ENCODE peak calls at places on chromosomes 13 and 19, in ten cellular contexts. T is cardiac muscle cell, L is fibroblast of the aortic adventitia, S is activated gamma-delta T cell treated with Interleukin-2 at 50 U/mL for 16 hours, I is NCI-H1694, E is GF-D8, K is uterus, G is epithelial cell of prostate, Q is LHCN-M2, U is A172. C is an unnamed sample.

GRCh38 chr13:99792079-99792921 is 179.3 kb downstream of the ZIC5 start:
- DNase-seq in L (no peak), I (no peak), E (no peak), S (no peak), U (no peak), G (no peak), T (no peak), Q (no peak), K (no peak), C (no peak)

GRCh38 chr13:21427741-21428140 is 31.4 kb downstream of the ZDHHC20 start:
- DNase-seq in T (no peak), L (no peak), K (no peak), Q (no peak), U (no peak), E (no peak), S (no peak), G (no peak), I (no peak), C (no peak)

GRCh38 chr19:46546194-46546896 is 50.7 kb upstream of the PNMA8B start:
- DNase-seq in L (peak), T (no peak), G (no peak), E (no peak), S (no peak), Q (no peak), I (no peak), K (no peak), U (peak), C (no peak)

GRCh38 chr13:68359105-68359504 is 1129.0 kb upstream of the PCDH9 start:
- DNase-seq in E (no peak), K (no peak), L (no peak), Q (no peak), S (no peak), G (no peak), U (no peak), I (no peak), T (no peak), C (no peak)

GRCh38 chr13:20101467-20102316 is 59.2 kb downstream of the GJA3 start:
- DNase-seq in Q (no peak), S (no peak), L (no peak), G (no peak), T (no peak), U (no peak), K (no peak), E (no peak), I (no peak), C (no peak)

GRCh38 chr13:89401209-89401810 is 1730.1 kb downstream of the SLITRK5 start:
- DNase-seq in G (peak), K (no peak), I (no peak), T (peak), L (peak), E (peak), Q (peak), U (peak), S (no peak), C (no peak)

GRCh38 chr13:98834254-98834960 is 81.9 kb upstream of the SLC15A1 start:
- DNase-seq in Q (no peak), G (peak), K (no peak), S (no peak), E (no peak), I (no peak), U (no peak), L (no peak), T (no peak), C (no peak)

GRCh38 chr19:31500921-31501320 is 151.7 kb upstream of the TSHZ3 start:
- DNase-seq in E (no peak), S (no peak), T (no peak), K (no peak), Q (peak), L (no peak), G (no peak), U (no peak), I (no peak), C (peak)

GRCh38 chr13:98397861-98398260 is 179.0 kb downstream of the STK24 start:
- DNase-seq in E (no peak), S (no peak), G (no peak), L (no peak), I (no peak), Q (no peak), T (no peak), K (no peak), U (no peak), C (no peak)

GRCh38 chr19:50493171-50493570 is 16.5 kb upstream of the GARIN5A start:
- DNase-seq in T (no peak), E (no peak), Q (no peak), G (no peak), U (no peak), S (no peak), L (no peak), I (no peak), K (no peak), C (no peak)

GRCh38 chr13:113656015-113656588 is 1.9 kb downstream of the ATP4B start:
- DNase-seq in G (no peak), Q (no peak), U (no peak), E (no peak), L (no peak), S (no peak), T (no peak), K (peak), I (no peak), C (peak)

GRCh38 chr13:113835461-113836274 is 28.2 kb downstream of the GAS6 start:
- DNase-seq in L (peak), T (peak), Q (peak), S (no peak), U (peak), I (peak), G (no peak), E (no peak), K (peak), C (no peak)

GRCh38 chr19:42279148-42279901 is 10.3 kb downstream of the CIC start:
- DNase-seq in E (no peak), S (no peak), T (no peak), K (no peak), I (no peak), G (no peak), Q (no peak), L (no peak), U (no peak), C (no peak)

GRCh38 chr19:2561895-2562294 is 86.0 kb downstream of the GADD45B start:
- DNase-seq in K (no peak), E (no peak), T (no peak), G (no peak), S (peak), U (no peak), L (no peak), Q (no peak), I (no peak), C (no peak)

GRCh38 chr19:16626796-16627193 is 1.2 kb downstream of the MED26 start:
- DNase-seq in T (no peak), L (no peak), U (no peak), S (no peak), E (no peak), G (no peak), Q (no peak), K (no peak), I (no peak), C (no peak)

GRCh38 chr13:62085337-62085736 is 669.7 kb upstream of the PCDH20 start:
- DNase-seq in L (no peak), K (no peak), I (no peak), Q (no peak), U (no peak), S (no peak), E (no peak), T (no peak), G (no peak), C (no peak)

GRCh38 chr19:572891-573825 is 762 bp downstream of the BSG start:
- DNase-seq in Q (peak), U (peak), K (peak), I (no peak), T (peak), L (peak), G (no peak), S (no peak), E (no peak), C (peak)

GRCh38 chr19:17103177-17103576 is 27.6 kb downstream of the MYO9B start:
- DNase-seq in L (peak), G (no peak), K (no peak), Q (peak), U (peak), T (peak), E (no peak), I (peak), S (no peak), C (no peak)

GRCh38 chr19:51811344-51811743 is 16.4 kb downstream of the FPR3 start:
- DNase-seq in U (no peak), Q (no peak), G (no peak), I (no peak), E (no peak), K (no peak), T (no peak), S (no peak), L (no peak), C (no peak)

GRCh38 chr13:100738176-100738855 is 63.7 kb upstream of the TMTC4 start:
- DNase-seq in K (no peak), I (no peak), Q (no peak), U (no peak), E (no peak), G (no peak), L (no peak), T (no peak), S (no peak), C (no peak)

GRCh38 chr13:26881154-26881553 is 120.6 kb upstream of the GPR12 start:
- DNase-seq in L (peak), Q (peak), K (no peak), T (peak), U (peak), S (no peak), G (peak), E (no peak), I (no peak), C (no peak)

GRCh38 chr13:42548731-42549554 is 25.0 kb upstream of the TNFSF11 start:
- DNase-seq in G (no peak), U (no peak), L (peak), I (no peak), E (no peak), T (peak), K (no peak), Q (peak), S (no peak), C (peak)

GRCh38 chr19:16830679-16831078 is 1.5 kb downstream of the SIN3B start:
- DNase-seq in Q (no peak), L (peak), G (no peak), I (no peak), E (no peak), K (no peak), U (no peak), S (no peak), T (peak), C (no peak)

C was measured in lower leg skin.